ENCODE peak calls at places on chromosomes 3 and 15, in four cellular contexts. V, L, T and B are unnamed samples.

GRCh38 chr3:112298781-112299180 is 4.8 kb upstream of the SLC9C1 start:
- DNase-seq in V (no peak), T (no peak), L (no peak), B (no peak)

GRCh38 chr3:101720851-101721649 is 3.4 kb upstream of the CEP97 start:
- DNase-seq in T (no peak), V (no peak), L (no peak), B (no peak)

GRCh38 chr15:60392601-60392985 is 5.2 kb downstream of the ANXA2 start:
- DNase-seq in V (no peak), L (no peak), T (no peak), B (no peak)

GRCh38 chr3:107687182-107687581 is 164.4 kb downstream of the BBX start:
- DNase-seq in T (no peak), L (no peak), V (no peak), B (no peak)

GRCh38 chr3:77815467-77815866 is 775.6 kb downstream of the ROBO2 start:
- DNase-seq in V (no peak), T (no peak), L (no peak), B (no peak)

GRCh38 chr3:136146981-136147729 is 49.0 kb downstream of the MSL2 start:
- DNase-seq in L (no peak), T (no peak), V (no peak), B (no peak)

GRCh38 chr3:126053513-126053912 is 30.4 kb downstream of the SLC41A3 start:
- DNase-seq in L (no peak), V (no peak), T (no peak), B (no peak)

GRCh38 chr3:37526511-37526910 is 335.2 kb upstream of the CTDSPL start:
- DNase-seq in V (no peak), T (peak; percentile 83), L (peak; percentile 27), B (no peak)

GRCh38 chr3:71680588-71680987 is 44.6 kb downstream of the EIF4E3 start:
- DNase-seq in L (no peak), V (no peak), T (no peak), B (no peak)
- H3K27ac ChIP-seq in L (peak overlapping the region; percentile 41), V (no peak overlapping the region), T (no peak overlapping the region), B (no peak overlapping the region)

DNA sequence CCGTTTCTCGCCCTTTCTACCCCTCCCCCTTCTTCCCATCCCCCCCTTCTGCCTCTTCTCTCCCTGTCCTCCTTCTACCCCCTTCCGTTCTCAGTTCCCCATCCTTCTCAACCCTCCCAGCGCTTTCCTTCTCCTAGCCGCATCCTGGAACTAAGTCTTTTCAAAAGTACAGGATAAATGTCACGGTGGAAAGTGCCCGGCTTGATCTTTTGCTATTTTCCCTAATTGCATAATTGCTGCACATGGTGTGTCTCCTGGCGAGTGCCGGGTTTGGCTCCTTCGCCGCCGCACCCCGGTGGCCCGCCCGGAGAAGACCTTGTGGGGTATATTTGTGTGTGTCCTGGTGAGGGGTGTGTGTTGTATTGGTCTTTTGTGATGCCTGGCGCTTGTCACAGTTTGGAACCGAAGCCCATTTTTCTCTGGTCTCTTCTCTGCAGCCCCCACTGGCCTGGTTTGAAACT is 554 bp downstream of the UBE2E2 start:
- DNase-seq in V (peak; percentile 54), T (peak; percentile 65), L (peak; percentile 48), B (peak; percentile 6)
- H3K4me3 ChIP-seq in V (peak overlapping the region; percentile 96), T (peak overlapping the region; percentile 68), L (peak overlapping the region; percentile 67), B (peak overlapping the region; percentile 74)

GRCh38 chr3:8962226-8962861 is 928 bp downstream of the RAD18 start:
- DNase-seq in V (no peak), T (no peak), L (no peak), B (no peak)
- H3K4me1 ChIP-seq in V (peaks cover 17% of the 10 kb centered on the region), T (peaks cover 3% of the 10 kb centered on the region), L (peaks cover 21% of the 10 kb centered on the region), B (peaks cover 8% of the 10 kb centered on the region)

GRCh38 chr3:172367205-172368105 is 80.8 kb downstream of the GHSR start:
- DNase-seq in T (no peak), V (peak; percentile 38), L (no peak), B (no peak)

GRCh38 chr3:172369590-172370259 is 78.5 kb downstream of the GHSR start:
- DNase-seq in V (no peak), T (no peak), L (no peak), B (no peak)

GRCh38 chr3:172365028-172365567 is 83.2 kb downstream of the GHSR start:
- DNase-seq in V (no peak), L (no peak), T (no peak), B (no peak)

GRCh38 chr3:172362583-172362982 is 85.7 kb downstream of the GHSR start:
- DNase-seq in L (no peak), V (no peak), T (no peak), B (no peak)

GRCh38 chr3:172364374-172365027 is 83.8 kb downstream of the GHSR start:
- DNase-seq in V (no peak), T (no peak), L (no peak), B (no peak)
- H3K27ac ChIP-seq in V (no peak overlapping the region), T (no peak overlapping the region), L (no peak overlapping the region), B (no peak overlapping the region)